ENCODE peak calls at places on chromosomes 5 and 9, in nine cellular contexts. R is tibial nerve, F is endodermal cell, Z is NCI-H2081, Y is SJSA1, C is adipocyte, Q is nucleus accumbens, O is spleen, I is HT-29. G is an unnamed sample.

GRCh38 chr9:129726322-129727160 is 26.3 kb downstream of the PTGES start:
- DNase-seq in R (peak; percentile 75), F (peak; percentile 97), Z (peak; percentile 75), Y (peak; percentile 90), C (peak; percentile 87), Q (no peak), O (peak; percentile 87), I (peak; percentile 66), G (peak; percentile 81)

GRCh38 chr9:20504930-20505329 is 117.4 kb downstream of the MLLT3 start:
- DNase-seq in R (no peak), F (no peak), Z (no peak), Y (no peak), C (no peak), Q (no peak), O (no peak), I (no peak), G (no peak)

GRCh38 chr5:56481998-56482698 is 249.0 kb upstream of the ANKRD55 start:
- DNase-seq in R (no peak), F (no peak), Z (no peak), Y (no peak), C (no peak), Q (no peak), O (no peak), I (no peak), G (no peak)

GRCh38 chr5:9324348-9325056 is 221.4 kb downstream of the SEMA5A start:
- DNase-seq in R (no peak), F (no peak), Z (no peak), Y (no peak), C (peak; percentile 38), Q (no peak), O (no peak), I (no peak), G (no peak)

GRCh38 chr5:121987685-121988073 is 25.9 kb downstream of the SRFBP1 start:
- DNase-seq in R (no peak), F (no peak), Z (no peak), Y (no peak), C (peak; percentile 13), Q (no peak), O (no peak), I (no peak), G (peak; percentile 7)

GRCh38 chr9:129380961-129381401 is 202.9 kb upstream of the IER5L start:
- DNase-seq in R (no peak), F (peak; percentile 81), Z (no peak), Y (no peak), C (no peak), Q (no peak), O (no peak), I (peak; percentile 39), G (no peak)

GRCh38 chr5:132277971-132278964 is 15.9 kb upstream of the SLC22A4 start:
- DNase-seq in R (no peak), F (peak; percentile 75), Z (no peak), Y (no peak), C (no peak), Q (no peak), O (peak; percentile 47), I (no peak), G (no peak)

GRCh38 chr9:98215266-98215665 is 22.8 kb upstream of the CORO2A start:
- DNase-seq in R (no peak), F (no peak), Z (no peak), Y (no peak), C (peak; percentile 55), Q (no peak), O (no peak), I (no peak), G (peak; percentile 5)

GRCh38 chr9:26483991-26484390 is 408.6 kb downstream of the CAAP1 start:
- DNase-seq in R (no peak), F (no peak), Z (no peak), Y (no peak), C (no peak), Q (no peak), O (no peak), I (no peak), G (no peak)

GRCh38 chr9:69899491-69899890 is 78.9 kb downstream of the CFAP95 start:
- DNase-seq in R (no peak), F (no peak), Z (peak; percentile 23), Y (no peak), C (no peak), Q (no peak), O (no peak), I (no peak), G (no peak)

GRCh38 chr9:72149231-72149975 is at the start of gene GDA:
- DNase-seq in R (no peak), F (peak; percentile 49), Z (peak; percentile 11), Y (no peak), C (no peak), Q (peak; percentile 16), O (no peak), I (peak; percentile 78), G (peak; percentile 78)

GRCh38 chr9:20309209-20309608 is 313.1 kb downstream of the MLLT3 start:
- DNase-seq in R (no peak), F (peak; percentile 30), Z (no peak), Y (no peak), C (no peak), Q (no peak), O (no peak), I (no peak), G (no peak)